ENCODE peak calls at places on chromosomes 5 and 9, in five cellular contexts. Q, X, L, F and K are unnamed samples.

GRCh38 chr9:19116391-19116790 is 10.9 kb downstream of the PLIN2 start:
- DNase-seq in Q (no peak), X (no peak), L (no peak), F (no peak), K (no peak)

GRCh38 chr5:173720341-173721258 is 104.2 kb upstream of the BOD1 start:
- DNase-seq in Q (no peak), X (no peak), L (no peak), F (peak), K (no peak)

GRCh38 chr5:150238646-150239045 is 48.8 kb downstream of the SLC6A7 start:
- DNase-seq in Q (no peak), X (no peak), L (no peak), F (no peak), K (no peak)

GRCh38 chr9:105510024-105510423 is 47.9 kb upstream of the FKTN start:
- DNase-seq in Q (no peak), X (no peak), L (no peak), F (no peak), K (no peak)

GRCh38 chr9:135373151-135373685 is 106.4 kb upstream of the PPP1R26 start:
- DNase-seq in Q (no peak), X (no peak), L (no peak), F (no peak), K (no peak)

GRCh38 chr9:89592963-89593775 is 11.6 kb upstream of the GADD45G start:
- DNase-seq in Q (no peak), X (no peak), L (no peak), F (no peak), K (no peak)

GRCh38 chr9:93577940-93578682 is 1.7 kb downstream of the PHF2 start:
- DNase-seq in Q (no peak), X (no peak), L (no peak), F (no peak), K (peak)

GRCh38 chr5:1750469-1750868 is 49.2 kb downstream of the MRPL36 start:
- DNase-seq in Q (no peak), X (no peak), L (no peak), F (no peak), K (no peak)

GRCh38 chr9:34374905-34375552 is 1.7 kb downstream of the MYORG start:
- DNase-seq in Q (no peak), X (no peak), L (no peak), F (no peak), K (no peak)